ENCODE peak calls at places on chromosomes 6 and 20, in nine cellular contexts. One of them, this sample, is unnamed.
A peak's percentile ranks its signal among the peaks of the same experiment; 100 is the strongest.

GRCh38 chr6:15274696-15275387 is 29.0 kb downstream of the JARID2 start:
- DNase-seq in A549: no peak
- DNase-seq in HL-60: no peak
- DNase-seq in SK-N-SH: no peak
- DNase-seq in HepG2: no peak
- DNase-seq in HCT116: no peak
- DNase-seq in GM12878: no peak
- DNase-seq in Panc1: no peak
- DNase-seq in K562: no peak
- DNase-seq in this sample: no peak

GRCh38 chr6:26576929-26577719 is 19.6 kb upstream of the ABT1 start:
- DNase-seq in A549: peak; percentile 87
- DNase-seq in HL-60: no peak
- DNase-seq in SK-N-SH: no peak
- DNase-seq in HepG2: peak; percentile 75
- DNase-seq in HCT116: peak; percentile 84
- DNase-seq in GM12878: no peak
- DNase-seq in Panc1: peak; percentile 96
- DNase-seq in K562: peak; percentile 61
- DNase-seq in this sample: peak; percentile 88

GRCh38 chr6:139539852-139540251 is 165.4 kb upstream of the CITED2 start:
- DNase-seq in A549: peak; percentile 76
- DNase-seq in HL-60: no peak
- DNase-seq in SK-N-SH: peak; percentile 6
- DNase-seq in HepG2: peak; percentile 52
- DNase-seq in HCT116: peak; percentile 68
- DNase-seq in GM12878: no peak
- DNase-seq in Panc1: peak; percentile 85
- DNase-seq in K562: no peak
- DNase-seq in this sample: peak; percentile 32

GRCh38 chr6:169897601-169898358 is 146.4 kb downstream of the ERMARD start:
- DNase-seq in A549: no peak
- DNase-seq in HL-60: no peak
- DNase-seq in SK-N-SH: no peak
- DNase-seq in HepG2: no peak
- DNase-seq in HCT116: no peak
- DNase-seq in GM12878: no peak
- DNase-seq in Panc1: no peak
- DNase-seq in K562: no peak
- DNase-seq in this sample: no peak

GRCh38 chr6:38264605-38265004 is 375.1 kb downstream of the BTBD9 start:
- DNase-seq in A549: peak; percentile 35
- DNase-seq in HL-60: no peak
- DNase-seq in SK-N-SH: no peak
- DNase-seq in HepG2: peak; percentile 22
- DNase-seq in HCT116: no peak
- DNase-seq in GM12878: no peak
- DNase-seq in Panc1: no peak
- DNase-seq in K562: no peak
- DNase-seq in this sample: peak; percentile 28

GRCh38 chr6:14876778-14877613 is 368.9 kb upstream of the JARID2 start:
- DNase-seq in A549: peak; percentile 11
- DNase-seq in HL-60: no peak
- DNase-seq in SK-N-SH: no peak
- DNase-seq in HepG2: no peak
- DNase-seq in HCT116: no peak
- DNase-seq in GM12878: peak; percentile 95
- DNase-seq in Panc1: no peak
- DNase-seq in K562: no peak
- DNase-seq in this sample: no peak

GRCh38 chr6:15796130-15796766 is 133.4 kb upstream of the DTNBP1 start:
- DNase-seq in A549: no peak
- DNase-seq in HL-60: no peak
- DNase-seq in SK-N-SH: no peak
- DNase-seq in HepG2: no peak
- DNase-seq in HCT116: no peak
- DNase-seq in GM12878: no peak
- DNase-seq in Panc1: no peak
- DNase-seq in K562: no peak
- DNase-seq in this sample: no peak

GRCh38 chr6:101537917-101538316 is 144.4 kb downstream of the GRIK2 start:
- DNase-seq in A549: no peak
- DNase-seq in HL-60: no peak
- DNase-seq in SK-N-SH: no peak
- DNase-seq in HepG2: no peak
- DNase-seq in HCT116: no peak
- DNase-seq in GM12878: no peak
- DNase-seq in Panc1: no peak
- DNase-seq in K562: no peak
- DNase-seq in this sample: no peak

GRCh38 chr6:25041676-25042598 is 106.2 kb upstream of the RIPOR2 start:
- DNase-seq in A549: no peak
- DNase-seq in HL-60: no peak
- DNase-seq in SK-N-SH: no peak
- DNase-seq in HepG2: no peak
- DNase-seq in HCT116: no peak
- DNase-seq in GM12878: no peak
- DNase-seq in Panc1: no peak
- DNase-seq in K562: no peak
- DNase-seq in this sample: peak; percentile 38

GRCh38 chr6:50849016-50849748 is 30.5 kb downstream of the TFAP2B start:
- DNase-seq in A549: no peak
- DNase-seq in HL-60: no peak
- DNase-seq in SK-N-SH: peak; percentile 66
- DNase-seq in HepG2: no peak
- DNase-seq in HCT116: no peak
- DNase-seq in GM12878: no peak
- DNase-seq in Panc1: no peak
- DNase-seq in K562: no peak
- DNase-seq in this sample: peak; percentile 82

GRCh38 chr6:155894262-155894661 is 438.6 kb upstream of the NOX3 start:
- DNase-seq in A549: no peak
- DNase-seq in HL-60: no peak
- DNase-seq in SK-N-SH: no peak
- DNase-seq in HepG2: no peak
- DNase-seq in HCT116: no peak
- DNase-seq in GM12878: no peak
- DNase-seq in Panc1: no peak
- DNase-seq in K562: no peak
- DNase-seq in this sample: peak; percentile 22

GRCh38 chr20:17525650-17526049 is 5.5 kb downstream of the BFSP1 start:
- DNase-seq in A549: peak; percentile 75
- DNase-seq in HL-60: no peak
- DNase-seq in SK-N-SH: peak; percentile 50
- DNase-seq in HepG2: peak; percentile 50
- DNase-seq in HCT116: peak; percentile 58
- DNase-seq in GM12878: no peak
- DNase-seq in Panc1: no peak
- DNase-seq in K562: peak; percentile 48
- DNase-seq in this sample: peak; percentile 79

GRCh38 chr20:21257192-21257591 is 45.9 kb upstream of the XRN2 start:
- DNase-seq in A549: no peak
- DNase-seq in HL-60: no peak
- DNase-seq in SK-N-SH: no peak
- DNase-seq in HepG2: peak; percentile 25
- DNase-seq in HCT116: no peak
- DNase-seq in GM12878: no peak
- DNase-seq in Panc1: no peak
- DNase-seq in K562: no peak
- DNase-seq in this sample: no peak

GRCh38 chr6:1285589-1286340 is 26.1 kb upstream of the FOXQ1 start:
- DNase-seq in A549: no peak
- DNase-seq in HL-60: no peak
- DNase-seq in SK-N-SH: no peak
- DNase-seq in HepG2: no peak
- DNase-seq in HCT116: no peak
- DNase-seq in GM12878: no peak
- DNase-seq in Panc1: no peak
- DNase-seq in K562: no peak
- DNase-seq in this sample: peak; percentile 14

GRCh38 chr20:51700809-51701285 is 67.3 kb downstream of the ATP9A start:
- DNase-seq in A549: peak; percentile 74
- DNase-seq in HL-60: no peak
- DNase-seq in SK-N-SH: peak; percentile 59
- DNase-seq in HepG2: peak; percentile 75
- DNase-seq in HCT116: peak; percentile 35
- DNase-seq in GM12878: no peak
- DNase-seq in Panc1: no peak
- DNase-seq in K562: peak; percentile 43
- DNase-seq in this sample: peak; percentile 87

GRCh38 chr6:11534561-11534960 is 3.0 kb upstream of the TMEM170B start:
- DNase-seq in A549: no peak
- DNase-seq in HL-60: no peak
- DNase-seq in SK-N-SH: no peak
- DNase-seq in HepG2: peak; percentile 59
- DNase-seq in HCT116: no peak
- DNase-seq in GM12878: no peak
- DNase-seq in Panc1: no peak
- DNase-seq in K562: no peak
- DNase-seq in this sample: no peak

GRCh38 chr6:3318226-3318625 is 59.5 kb downstream of the PSMG4 start:
- DNase-seq in A549: no peak
- DNase-seq in HL-60: no peak
- DNase-seq in SK-N-SH: no peak
- DNase-seq in HepG2: no peak
- DNase-seq in HCT116: no peak
- DNase-seq in GM12878: no peak
- DNase-seq in Panc1: no peak
- DNase-seq in K562: no peak
- DNase-seq in this sample: no peak

GRCh38 chr20:61933481-61933950 is 132.2 kb downstream of the TAF4 start:
- DNase-seq in A549: no peak
- DNase-seq in HL-60: no peak
- DNase-seq in SK-N-SH: no peak
- DNase-seq in HepG2: no peak
- DNase-seq in HCT116: no peak
- DNase-seq in GM12878: no peak
- DNase-seq in Panc1: no peak
- DNase-seq in K562: no peak
- DNase-seq in this sample: no peak

GRCh38 chr20:20367681-20368413 is at the start of gene INSM1:
- DNase-seq in A549: no peak
- DNase-seq in HL-60: no peak
- DNase-seq in SK-N-SH: peak; percentile 47
- DNase-seq in HepG2: no peak
- DNase-seq in HCT116: no peak
- DNase-seq in GM12878: no peak
- DNase-seq in Panc1: no peak
- DNase-seq in K562: no peak
- DNase-seq in this sample: peak; percentile 75

GRCh38 chr20:6533321-6533720 is 234.2 kb upstream of the BMP2 start:
- DNase-seq in A549: no peak
- DNase-seq in HL-60: no peak
- DNase-seq in SK-N-SH: no peak
- DNase-seq in HepG2: no peak
- DNase-seq in HCT116: no peak
- DNase-seq in GM12878: no peak
- DNase-seq in Panc1: no peak
- DNase-seq in K562: no peak
- DNase-seq in this sample: no peak

GRCh38 chr20:6530254-6530653 is 237.2 kb upstream of the BMP2 start:
- DNase-seq in A549: no peak
- DNase-seq in HL-60: no peak
- DNase-seq in SK-N-SH: no peak
- DNase-seq in HepG2: no peak
- DNase-seq in HCT116: no peak
- DNase-seq in GM12878: no peak
- DNase-seq in Panc1: no peak
- DNase-seq in K562: no peak
- DNase-seq in this sample: no peak

GRCh38 chr20:6533828-6534388 is 233.6 kb upstream of the BMP2 start:
- DNase-seq in A549: no peak
- DNase-seq in HL-60: no peak
- DNase-seq in SK-N-SH: no peak
- DNase-seq in HepG2: no peak
- DNase-seq in HCT116: no peak
- DNase-seq in GM12878: no peak
- DNase-seq in Panc1: no peak
- DNase-seq in K562: no peak
- DNase-seq in this sample: peak; percentile 4

GRCh38 chr20:6525447-6526303 is 241.8 kb upstream of the BMP2 start:
- DNase-seq in A549: no peak
- DNase-seq in HL-60: no peak
- DNase-seq in SK-N-SH: no peak
- DNase-seq in HepG2: no peak
- DNase-seq in HCT116: no peak
- DNase-seq in GM12878: no peak
- DNase-seq in Panc1: no peak
- DNase-seq in K562: no peak
- DNase-seq in this sample: peak; percentile 69

GRCh38 chr20:6530916-6531315 is 236.6 kb upstream of the BMP2 start:
- DNase-seq in A549: no peak
- DNase-seq in HL-60: no peak
- DNase-seq in SK-N-SH: no peak
- DNase-seq in HepG2: no peak
- DNase-seq in HCT116: no peak
- DNase-seq in GM12878: no peak
- DNase-seq in Panc1: no peak
- DNase-seq in K562: no peak
- DNase-seq in this sample: no peak
- TF ChIP-seq REST in A549: no peak
- TF ChIP-seq REST in HL-60: no peak
- TF ChIP-seq REST in SK-N-SH: no peak
- TF ChIP-seq REST in HepG2: no peak
- TF ChIP-seq REST in HCT116: no peak
- TF ChIP-seq REST in GM12878: no peak
- TF ChIP-seq REST in Panc1: no peak
- TF ChIP-seq REST in K562: no peak
- TF ChIP-seq REST in this sample: no peak

GRCh38 chr20:38198238-38198861 is 33.3 kb upstream of the TGM2 start:
- DNase-seq in A549: no peak
- DNase-seq in HL-60: no peak
- DNase-seq in SK-N-SH: no peak
- DNase-seq in HepG2: no peak
- DNase-seq in HCT116: no peak
- DNase-seq in GM12878: no peak
- DNase-seq in Panc1: no peak
- DNase-seq in K562: peak; percentile 46
- DNase-seq in this sample: no peak
- TF ChIP-seq REST in A549: no peak
- TF ChIP-seq REST in HL-60: no peak
- TF ChIP-seq REST in SK-N-SH: no peak
- TF ChIP-seq REST in HepG2: no peak
- TF ChIP-seq REST in HCT116: no peak
- TF ChIP-seq REST in GM12878: no peak
- TF ChIP-seq REST in Panc1: no peak
- TF ChIP-seq REST in K562: no peak
- TF ChIP-seq REST in this sample: no peak

GRCh38 chr20:56418385-56418861 is 6.4 kb downstream of the CASS4 start:
- DNase-seq in A549: no peak
- DNase-seq in HL-60: no peak
- DNase-seq in SK-N-SH: no peak
- DNase-seq in HepG2: no peak
- DNase-seq in HCT116: no peak
- DNase-seq in GM12878: no peak
- DNase-seq in Panc1: no peak
- DNase-seq in K562: no peak
- DNase-seq in this sample: no peak
- TF ChIP-seq REST in A549: no peak
- TF ChIP-seq REST in HL-60: no peak
- TF ChIP-seq REST in SK-N-SH: no peak
- TF ChIP-seq REST in HepG2: no peak
- TF ChIP-seq REST in HCT116: no peak
- TF ChIP-seq REST in GM12878: no peak
- TF ChIP-seq REST in Panc1: no peak
- TF ChIP-seq REST in K562: no peak
- TF ChIP-seq REST in this sample: no peak

GRCh38 chr20:38427655-38428023 is 7.5 kb downstream of the SNHG17 start:
- DNase-seq in A549: no peak
- DNase-seq in HL-60: no peak
- DNase-seq in SK-N-SH: no peak
- DNase-seq in HepG2: no peak
- DNase-seq in HCT116: no peak
- DNase-seq in GM12878: no peak
- DNase-seq in Panc1: no peak
- DNase-seq in K562: no peak
- DNase-seq in this sample: no peak
- TF ChIP-seq REST in A549: no peak
- TF ChIP-seq REST in HL-60: no peak
- TF ChIP-seq REST in SK-N-SH: no peak
- TF ChIP-seq REST in HepG2: no peak
- TF ChIP-seq REST in HCT116: no peak
- TF ChIP-seq REST in GM12878: no peak
- TF ChIP-seq REST in Panc1: no peak
- TF ChIP-seq REST in K562: no peak
- TF ChIP-seq REST in this sample: no peak